ENCODE peak calls at places on chromosomes 3 and 15, in six cellular contexts. One of them, this sample, is unnamed.

GRCh38 chr3:174270841-174271240 is 588.3 kb upstream of the NAALADL2 start:
- DNase-seq in NCI-H226: peak
- DNase-seq in MCF 10A: peak
- DNase-seq in RPMI8226: no peak
- DNase-seq in stimulated activated CD8-positive, alpha-beta memory T cell treated with anti-CD3 and anti-CD28 coated beads, Interleukin-15, amount 100 ng/mL, for 4 hours: no peak
- DNase-seq in amniotic stem cell: peak
- DNase-seq in this sample: no peak

GRCh38 chr15:48712546-48712945 is 67.0 kb upstream of the FBN1 start:
- DNase-seq in RPMI8226: no peak
- DNase-seq in NCI-H226: no peak
- DNase-seq in amniotic stem cell: no peak
- DNase-seq in stimulated activated CD8-positive, alpha-beta memory T cell treated with anti-CD3 and anti-CD28 coated beads, Interleukin-15, amount 100 ng/mL, for 4 hours: no peak
- DNase-seq in MCF 10A: no peak
- DNase-seq in this sample: no peak

GRCh38 chr3:58009749-58010535 is 1.7 kb downstream of the FLNB start:
- DNase-seq in NCI-H226: no peak
- DNase-seq in stimulated activated CD8-positive, alpha-beta memory T cell treated with anti-CD3 and anti-CD28 coated beads, Interleukin-15, amount 100 ng/mL, for 4 hours: no peak
- DNase-seq in RPMI8226: no peak
- DNase-seq in amniotic stem cell: no peak
- DNase-seq in MCF 10A: peak
- DNase-seq in this sample: no peak

GRCh38 chr15:75599396-75599795 is 20.3 kb upstream of the PTPN9 start:
- DNase-seq in MCF 10A: no peak
- DNase-seq in amniotic stem cell: no peak
- DNase-seq in RPMI8226: no peak
- DNase-seq in stimulated activated CD8-positive, alpha-beta memory T cell treated with anti-CD3 and anti-CD28 coated beads, Interleukin-15, amount 100 ng/mL, for 4 hours: no peak
- DNase-seq in NCI-H226: no peak
- DNase-seq in this sample: no peak

GRCh38 chr15:88610756-88611231 is 10.3 kb upstream of the AEN start:
- DNase-seq in NCI-H226: peak
- DNase-seq in amniotic stem cell: no peak
- DNase-seq in MCF 10A: no peak
- DNase-seq in RPMI8226: no peak
- DNase-seq in stimulated activated CD8-positive, alpha-beta memory T cell treated with anti-CD3 and anti-CD28 coated beads, Interleukin-15, amount 100 ng/mL, for 4 hours: no peak
- DNase-seq in this sample: peak

GRCh38 chr15:31387101-31387482 is 60.5 kb downstream of the KLF13 start:
- DNase-seq in amniotic stem cell: no peak
- DNase-seq in stimulated activated CD8-positive, alpha-beta memory T cell treated with anti-CD3 and anti-CD28 coated beads, Interleukin-15, amount 100 ng/mL, for 4 hours: no peak
- DNase-seq in MCF 10A: no peak
- DNase-seq in RPMI8226: no peak
- DNase-seq in NCI-H226: no peak
- DNase-seq in this sample: no peak

GRCh38 chr3:25725810-25726209 is 57.4 kb downstream of the NGLY1 start:
- DNase-seq in NCI-H226: no peak
- DNase-seq in stimulated activated CD8-positive, alpha-beta memory T cell treated with anti-CD3 and anti-CD28 coated beads, Interleukin-15, amount 100 ng/mL, for 4 hours: no peak
- DNase-seq in MCF 10A: no peak
- DNase-seq in amniotic stem cell: no peak
- DNase-seq in RPMI8226: no peak
- DNase-seq in this sample: no peak

GRCh38 chr15:42704492-42704926 is 32.4 kb downstream of the CDAN1 start:
- DNase-seq in NCI-H226: no peak
- DNase-seq in amniotic stem cell: peak
- DNase-seq in MCF 10A: peak
- DNase-seq in RPMI8226: peak
- DNase-seq in stimulated activated CD8-positive, alpha-beta memory T cell treated with anti-CD3 and anti-CD28 coated beads, Interleukin-15, amount 100 ng/mL, for 4 hours: no peak
- DNase-seq in this sample: peak

GRCh38 chr15:91338763-91339162 is 238.7 kb downstream of the SV2B start:
- DNase-seq in stimulated activated CD8-positive, alpha-beta memory T cell treated with anti-CD3 and anti-CD28 coated beads, Interleukin-15, amount 100 ng/mL, for 4 hours: no peak
- DNase-seq in MCF 10A: peak
- DNase-seq in NCI-H226: peak
- DNase-seq in amniotic stem cell: no peak
- DNase-seq in RPMI8226: peak
- DNase-seq in this sample: peak

GRCh38 chr3:52530918-52531635 is 2.6 kb downstream of the NT5DC2 start:
- DNase-seq in NCI-H226: no peak
- DNase-seq in amniotic stem cell: no peak
- DNase-seq in MCF 10A: no peak
- DNase-seq in RPMI8226: no peak
- DNase-seq in stimulated activated CD8-positive, alpha-beta memory T cell treated with anti-CD3 and anti-CD28 coated beads, Interleukin-15, amount 100 ng/mL, for 4 hours: no peak
- DNase-seq in this sample: no peak

GRCh38 chr15:33190539-33190938 is 4.0 kb downstream of the FMN1 start:
- DNase-seq in RPMI8226: no peak
- DNase-seq in amniotic stem cell: no peak
- DNase-seq in NCI-H226: no peak
- DNase-seq in MCF 10A: no peak
- DNase-seq in stimulated activated CD8-positive, alpha-beta memory T cell treated with anti-CD3 and anti-CD28 coated beads, Interleukin-15, amount 100 ng/mL, for 4 hours: no peak
- DNase-seq in this sample: no peak

GRCh38 chr3:52831500-52832301 is 1.2 kb upstream of the ITIH4 start:
- DNase-seq in RPMI8226: no peak
- DNase-seq in amniotic stem cell: peak
- DNase-seq in NCI-H226: no peak
- DNase-seq in stimulated activated CD8-positive, alpha-beta memory T cell treated with anti-CD3 and anti-CD28 coated beads, Interleukin-15, amount 100 ng/mL, for 4 hours: no peak
- DNase-seq in MCF 10A: peak
- DNase-seq in this sample: peak

GRCh38 chr15:69685524-69686452 is 233.2 kb downstream of the RPLP1 start:
- DNase-seq in MCF 10A: peak
- DNase-seq in stimulated activated CD8-positive, alpha-beta memory T cell treated with anti-CD3 and anti-CD28 coated beads, Interleukin-15, amount 100 ng/mL, for 4 hours: no peak
- DNase-seq in NCI-H226: no peak
- DNase-seq in RPMI8226: peak
- DNase-seq in amniotic stem cell: no peak
- DNase-seq in this sample: no peak

GRCh38 chr15:98805434-98806274 is 157.3 kb downstream of the IGF1R start:
- DNase-seq in stimulated activated CD8-positive, alpha-beta memory T cell treated with anti-CD3 and anti-CD28 coated beads, Interleukin-15, amount 100 ng/mL, for 4 hours: no peak
- DNase-seq in amniotic stem cell: no peak
- DNase-seq in MCF 10A: no peak
- DNase-seq in RPMI8226: no peak
- DNase-seq in NCI-H226: peak
- DNase-seq in this sample: no peak

This sample was measured in ELF-1.